ENCODE peak calls at places on chromosomes 4 and X, in eight cellular contexts. One of them, this sample, is unnamed.

GRCh38 chrX:105701310-105702052 is 120.9 kb upstream of the NRK start:
- DNase-seq in NCI-H1105: no peak
- DNase-seq in small intestine: no peak
- DNase-seq in T-helper 2 cell: no peak
- DNase-seq in SW480: peak; percentile 8
- DNase-seq in hepatic stellate cell: no peak
- DNase-seq in GM13976: no peak
- DNase-seq in cerebellar cortex: no peak
- DNase-seq in this sample: peak; percentile 53

GRCh38 chrX:39073131-39073530 is 271.9 kb downstream of the MID1IP1 start:
- DNase-seq in cerebellar cortex: no peak
- DNase-seq in SW480: no peak
- DNase-seq in hepatic stellate cell: no peak
- DNase-seq in T-helper 2 cell: no peak
- DNase-seq in GM13976: no peak
- DNase-seq in small intestine: no peak
- DNase-seq in NCI-H1105: no peak
- DNase-seq in this sample: peak; percentile 63

GRCh38 chr4:88897180-88897579 is 159.8 kb downstream of the FAM13A start:
- DNase-seq in SW480: no peak
- DNase-seq in cerebellar cortex: no peak
- DNase-seq in T-helper 2 cell: no peak
- DNase-seq in small intestine: no peak
- DNase-seq in GM13976: no peak
- DNase-seq in NCI-H1105: no peak
- DNase-seq in hepatic stellate cell: no peak
- DNase-seq in this sample: no peak

GRCh38 chr4:145732001-145732400 is 52.1 kb downstream of the C4orf51 start:
- DNase-seq in SW480: no peak
- DNase-seq in NCI-H1105: no peak
- DNase-seq in GM13976: no peak
- DNase-seq in cerebellar cortex: no peak
- DNase-seq in hepatic stellate cell: no peak
- DNase-seq in T-helper 2 cell: no peak
- DNase-seq in small intestine: no peak
- DNase-seq in this sample: no peak

GRCh38 chr4:183240581-183241321 is 79.3 kb downstream of the CLDN22 start:
- DNase-seq in cerebellar cortex: no peak
- DNase-seq in T-helper 2 cell: no peak
- DNase-seq in SW480: no peak
- DNase-seq in NCI-H1105: no peak
- DNase-seq in small intestine: peak; percentile 10
- DNase-seq in hepatic stellate cell: no peak
- DNase-seq in GM13976: no peak
- DNase-seq in this sample: peak; percentile 72

GRCh38 chrX:4550018-4550417 is 836.6 kb upstream of the PRKX start:
- DNase-seq in small intestine: no peak
- DNase-seq in T-helper 2 cell: no peak
- DNase-seq in NCI-H1105: no peak
- DNase-seq in cerebellar cortex: no peak
- DNase-seq in GM13976: no peak
- DNase-seq in hepatic stellate cell: no peak
- DNase-seq in SW480: peak; percentile 4
- DNase-seq in this sample: no peak

GRCh38 chrX:55057691-55058249 is 17.1 kb upstream of the PAGE2B start:
- DNase-seq in GM13976: peak; percentile 30
- DNase-seq in NCI-H1105: no peak
- DNase-seq in small intestine: peak; percentile 31
- DNase-seq in SW480: peak; percentile 15
- DNase-seq in cerebellar cortex: peak; percentile 64
- DNase-seq in hepatic stellate cell: peak; percentile 7
- DNase-seq in T-helper 2 cell: no peak
- DNase-seq in this sample: no peak

GRCh38 chrX:20173305-20173704 is 31.7 kb upstream of the EIF1AX start:
- DNase-seq in hepatic stellate cell: no peak
- DNase-seq in small intestine: no peak
- DNase-seq in SW480: no peak
- DNase-seq in NCI-H1105: no peak
- DNase-seq in GM13976: no peak
- DNase-seq in T-helper 2 cell: no peak
- DNase-seq in cerebellar cortex: no peak
- DNase-seq in this sample: no peak

GRCh38 chr4:8393593-8394038 is 46.9 kb downstream of the ACOX3 start:
- DNase-seq in hepatic stellate cell: peak; percentile 98
- DNase-seq in GM13976: no peak
- DNase-seq in NCI-H1105: no peak
- DNase-seq in small intestine: no peak
- DNase-seq in T-helper 2 cell: no peak
- DNase-seq in SW480: no peak
- DNase-seq in cerebellar cortex: no peak
- DNase-seq in this sample: peak; percentile 81

GRCh38 chr4:139556735-139557505 is 901 bp upstream of the SETD7 start:
- DNase-seq in SW480: peak; percentile 63
- DNase-seq in cerebellar cortex: peak; percentile 71
- DNase-seq in small intestine: peak; percentile 79
- DNase-seq in NCI-H1105: peak; percentile 70
- DNase-seq in GM13976: peak; percentile 59
- DNase-seq in T-helper 2 cell: peak; percentile 44
- DNase-seq in hepatic stellate cell: no peak
- DNase-seq in this sample: peak; percentile 81

GRCh38 chr4:142367326-142368188 is 478.5 kb downstream of the INPP4B start:
- DNase-seq in NCI-H1105: no peak
- DNase-seq in hepatic stellate cell: no peak
- DNase-seq in T-helper 2 cell: no peak
- DNase-seq in GM13976: no peak
- DNase-seq in small intestine: no peak
- DNase-seq in SW480: no peak
- DNase-seq in cerebellar cortex: no peak
- DNase-seq in this sample: no peak

GRCh38 chrX:9829308-9830267 is 43.4 kb downstream of the SHROOM2 start:
- DNase-seq in SW480: peak; percentile 94
- DNase-seq in NCI-H1105: no peak
- DNase-seq in hepatic stellate cell: no peak
- DNase-seq in small intestine: no peak
- DNase-seq in GM13976: peak; percentile 62
- DNase-seq in T-helper 2 cell: no peak
- DNase-seq in cerebellar cortex: no peak
- DNase-seq in this sample: peak; percentile 67

GRCh38 chr4:87589531-87589930 is 18.8 kb upstream of the DSPP start:
- DNase-seq in hepatic stellate cell: peak; percentile 40
- DNase-seq in T-helper 2 cell: no peak
- DNase-seq in small intestine: no peak
- DNase-seq in SW480: no peak
- DNase-seq in NCI-H1105: no peak
- DNase-seq in cerebellar cortex: no peak
- DNase-seq in GM13976: no peak
- DNase-seq in this sample: no peak

GRCh38 chr4:159428293-159428692 is 325.4 kb downstream of the RAPGEF2 start:
- DNase-seq in small intestine: no peak
- DNase-seq in GM13976: no peak
- DNase-seq in T-helper 2 cell: no peak
- DNase-seq in NCI-H1105: no peak
- DNase-seq in hepatic stellate cell: no peak
- DNase-seq in cerebellar cortex: no peak
- DNase-seq in SW480: no peak
- DNase-seq in this sample: no peak

GRCh38 chr4:16222957-16223527 is 3.2 kb downstream of the TAPT1 start:
- DNase-seq in GM13976: no peak
- DNase-seq in cerebellar cortex: no peak
- DNase-seq in T-helper 2 cell: no peak
- DNase-seq in hepatic stellate cell: no peak
- DNase-seq in NCI-H1105: no peak
- DNase-seq in SW480: no peak
- DNase-seq in small intestine: peak; percentile 17
- DNase-seq in this sample: no peak

GRCh38 chr4:157421365-157421764 is 200.8 kb downstream of the GRIA2 start:
- DNase-seq in cerebellar cortex: no peak
- DNase-seq in GM13976: no peak
- DNase-seq in NCI-H1105: no peak
- DNase-seq in hepatic stellate cell: no peak
- DNase-seq in small intestine: no peak
- DNase-seq in T-helper 2 cell: no peak
- DNase-seq in SW480: no peak
- DNase-seq in this sample: no peak

This sample was measured in islet precursor cell.